ENCODE peak calls at places on chromosomes 16 and 17, in nine cellular contexts. N is caudate nucleus, Z is HFFc6, L is cardiac muscle cell, D is SK-N-DZ, J is iPS-NIHi11, F is HEK293T, R is AG04449, X is GM04503. E is an unnamed sample.

GRCh38 chr16:53743149-53743566 is 39.2 kb downstream of the FTO start:
- DNase-seq in Z (peak), J (no peak), R (no peak), X (no peak), F (peak), N (no peak), D (peak), L (no peak), E (peak)

GRCh38 chr16:86118467-86119307 is 219.7 kb downstream of the IRF8 start:
- DNase-seq in N (no peak), X (no peak), L (no peak), F (no peak), R (no peak), J (no peak), D (no peak), Z (no peak), E (no peak)

GRCh38 chr17:7177954-7178477 is 1.2 kb downstream of the ASGR1 start:
- DNase-seq in L (peak), N (no peak), D (no peak), F (no peak), J (peak), X (no peak), Z (no peak), R (no peak), E (peak)

GRCh38 chr16:51150894-51151320 is at the start of gene SALL1:
- DNase-seq in F (no peak), D (peak), J (no peak), Z (no peak), N (no peak), R (no peak), X (no peak), L (peak), E (no peak)

GRCh38 chr17:78524870-78525510 is 52.2 kb downstream of the DNAH17 start:
- DNase-seq in J (no peak), X (no peak), R (no peak), L (no peak), N (no peak), F (no peak), D (no peak), Z (no peak), E (no peak)

GRCh38 chr17:59439261-59439660 is 107.8 kb downstream of the YPEL2 start:
- DNase-seq in N (no peak), Z (no peak), X (no peak), R (no peak), F (no peak), L (peak), D (no peak), J (no peak), E (peak)

GRCh38 chr17:17417718-17418151 is 59.1 kb upstream of the MED9 start:
- DNase-seq in N (no peak), X (no peak), L (no peak), R (no peak), D (no peak), Z (no peak), F (no peak), J (no peak), E (no peak)

GRCh38 chr17:44108440-44109311 is 14.8 kb downstream of the HDAC5 start:
- DNase-seq in R (peak), X (peak), F (no peak), D (no peak), Z (peak), J (no peak), N (no peak), L (no peak), E (no peak)

GRCh38 chr16:12317856-12318591 is 341.5 kb downstream of the SNX29 start:
- DNase-seq in L (no peak), X (no peak), J (no peak), D (no peak), Z (no peak), R (no peak), F (no peak), N (no peak), E (no peak)

GRCh38 chr16:60815865-60816264 is 1220.4 kb downstream of the CDH8 start:
- DNase-seq in F (no peak), X (no peak), J (no peak), N (no peak), R (no peak), D (no peak), L (no peak), Z (no peak), E (no peak)

GRCh38 chr17:40399185-40399584 is 18.5 kb downstream of the TOP2A start:
- DNase-seq in F (peak), Z (peak), J (peak), X (no peak), N (no peak), D (peak), L (peak), R (peak), E (peak)

GRCh38 chr17:4513113-4514032 is 14.7 kb downstream of the SPNS2 start:
- DNase-seq in F (no peak), J (no peak), X (no peak), Z (no peak), L (no peak), D (no peak), N (no peak), R (no peak), E (no peak)

GRCh38 chr16:27671410-27671809 is 121.5 kb downstream of the KATNIP start:
- DNase-seq in L (no peak), D (no peak), X (no peak), J (peak), F (no peak), N (no peak), Z (no peak), R (no peak), E (peak)

GRCh38 chr17:8365143-8365542 is 11.4 kb downstream of the KRABD2 start:
- DNase-seq in D (no peak), Z (no peak), R (no peak), X (no peak), L (no peak), N (no peak), F (no peak), J (no peak), E (no peak)

GRCh38 chr17:44794699-44795413 is 35.2 kb downstream of the GJC1 start:
- DNase-seq in N (no peak), F (no peak), X (peak), D (no peak), J (no peak), R (peak), Z (peak), L (no peak), E (peak)

GRCh38 chr16:67517661-67518423 is 10.8 kb upstream of the RIPOR1 start:
- DNase-seq in X (no peak), Z (no peak), R (no peak), F (no peak), N (no peak), L (no peak), D (no peak), J (no peak), E (no peak)

GRCh38 chr17:35521150-35521549 is 16.3 kb downstream of the SLFN12L start:
- DNase-seq in L (no peak), F (no peak), N (no peak), X (no peak), J (no peak), D (no peak), Z (no peak), R (no peak), E (no peak)

GRCh38 chr17:63841350-63842172 is 924 bp downstream of the SMARCD2 start:
- DNase-seq in N (peak), X (no peak), J (no peak), D (peak), R (no peak), F (no peak), Z (peak), L (peak), E (peak)

GRCh38 chr17:77042688-77043330 is 98.0 kb upstream of the SEC14L1 start:
- DNase-seq in X (no peak), L (no peak), R (no peak), Z (no peak), N (peak), D (no peak), F (no peak), J (no peak), E (no peak)

GRCh38 chr17:63223212-63223911 is 222.7 kb downstream of the CYB561 start:
- DNase-seq in R (no peak), J (no peak), F (no peak), Z (no peak), N (no peak), D (no peak), L (no peak), X (no peak), E (no peak)

GRCh38 chr17:27666831-27667560 is 36.0 kb downstream of the LGALS9 start:
- DNase-seq in R (no peak), L (no peak), D (no peak), X (no peak), Z (no peak), F (no peak), N (no peak), J (no peak), E (no peak)

E was measured in mesendoderm.